ENCODE peak calls at places on chromosomes 13 and 19, in seven cellular contexts. H, I, Y, U, K, Q and B are unnamed samples.
A peak's percentile ranks its signal among the peaks of the same experiment; 100 is the strongest.

GRCh38 chr13:75803175-75803611 is 167.1 kb downstream of the LMO7 start:
- DNase-seq in H (no peak), I (no peak), U (no peak), Y (no peak), K (no peak), Q (no peak), B (no peak)

GRCh38 chr13:32695602-32696250 is 109.5 kb downstream of the PDS5B start:
- DNase-seq in Y (no peak), H (no peak), K (no peak), Q (no peak), I (no peak), U (no peak), B (no peak)

GRCh38 chr19:10419200-10419645 is 1.1 kb upstream of the PDE4A start:
- DNase-seq in Q (peak; percentile 42), U (no peak), I (no peak), K (peak; percentile 43), H (no peak), Y (no peak), B (no peak)

GRCh38 chr13:41548870-41549269 is 91.5 kb downstream of the RGCC start:
- DNase-seq in H (no peak), U (no peak), Q (no peak), Y (no peak), K (no peak), I (no peak), B (no peak)

GRCh38 chr19:8575467-8575997 is 1.7 kb downstream of the MYO1F start:
- DNase-seq in Q (no peak), I (no peak), K (no peak), H (peak; percentile 56), U (no peak), Y (no peak), B (no peak)

GRCh38 chr13:109401307-109401706 is 385.1 kb downstream of the IRS2 start:
- DNase-seq in Q (no peak), H (no peak), U (no peak), I (no peak), K (no peak), Y (no peak), B (no peak)

GRCh38 chr19:7257148-7258041 is 36.8 kb downstream of the INSR start:
- DNase-seq in K (no peak), Y (peak; percentile 72), H (peak; percentile 73), I (no peak), U (no peak), Q (no peak), B (no peak)

GRCh38 chr13:31595568-31595967 is 143.8 kb upstream of the RXFP2 start:
- DNase-seq in U (no peak), K (no peak), I (no peak), Y (no peak), Q (no peak), H (peak; percentile 74), B (no peak)

GRCh38 chr13:44955421-44955820 is 33.9 kb downstream of the NUFIP1 start:
- DNase-seq in K (no peak), Q (no peak), U (no peak), I (peak; percentile 90), H (no peak), Y (no peak), B (no peak)

GRCh38 chr19:5612891-5613290 is 9.7 kb downstream of the SAFB2 start:
- DNase-seq in Q (no peak), Y (no peak), I (peak; percentile 65), H (no peak), K (no peak), U (no peak), B (no peak)

GRCh38 chr19:49666120-49666444 is 349 bp downstream of the BCL2L12 start:
- DNase-seq in Y (no peak), U (no peak), K (no peak), H (peak; percentile 30), I (no peak), Q (no peak), B (no peak)

GRCh38 chr13:71021810-71022422 is 845.1 kb downstream of the DACH1 start:
- DNase-seq in I (no peak), U (no peak), K (no peak), Q (peak; percentile 12), H (no peak), Y (no peak), B (no peak)

GRCh38 chr19:42122691-42123607 is 9.3 kb downstream of the POU2F2 start:
- DNase-seq in H (no peak), Q (no peak), K (no peak), Y (no peak), I (no peak), U (no peak), B (no peak)

GRCh38 chr19:43672061-43672679 is 2.2 kb upstream of the PLAUR start:
- DNase-seq in U (no peak), Y (no peak), K (no peak), H (no peak), I (no peak), Q (no peak), B (no peak)

GRCh38 chr19:57398868-57399267 is 9.2 kb downstream of the ZNF548 start:
- DNase-seq in H (no peak), Y (no peak), Q (no peak), U (no peak), I (no peak), K (no peak), B (no peak)

GRCh38 chr19:33771308-33772101 is 25.2 kb upstream of the KCTD15 start:
- DNase-seq in I (peak; percentile 74), Y (no peak), U (peak; percentile 22), H (peak; percentile 47), K (peak; percentile 86), Q (peak; percentile 91), B (peak; percentile 84)

GRCh38 chr13:102721800-102722231 is 27.0 kb upstream of the METTL21C start:
- DNase-seq in K (no peak), Q (no peak), U (no peak), H (peak; percentile 95), I (no peak), Y (no peak), B (no peak)

GRCh38 chr19:8208119-8208709 is 956 bp upstream of the CERS4 start:
- DNase-seq in I (peak; percentile 29), Y (no peak), Q (peak; percentile 15), H (no peak), U (no peak), K (no peak), B (peak; percentile 14)

GRCh38 chr19:15107056-15108010 is at the start of gene SYDE1:
- DNase-seq in I (peak; percentile 31), H (peak; percentile 45), Y (no peak), K (no peak), Q (peak; percentile 62), U (no peak), B (peak; percentile 49)

GRCh38 chr13:35144496-35144895 is 202.4 kb downstream of the NBEA start:
- DNase-seq in Y (no peak), H (peak; percentile 5), Q (no peak), I (no peak), K (no peak), U (no peak), B (no peak)

GRCh38 chr19:39082745-39083598 is 1.2 kb upstream of the ACP7 start:
- DNase-seq in U (no peak), I (no peak), H (no peak), Q (no peak), Y (no peak), K (no peak), B (no peak)

GRCh38 chr19:6616011-6616410 is 25.1 kb upstream of the CD70 start:
- DNase-seq in H (peak; percentile 49), I (no peak), Q (no peak), U (no peak), K (no peak), Y (no peak), B (no peak)

GRCh38 chr19:10503002-10503789 is at the start of gene KEAP1:
- DNase-seq in H (no peak), Y (no peak), Q (peak; percentile 55), K (peak; percentile 57), U (no peak), I (peak; percentile 38), B (peak; percentile 41)

GRCh38 chr13:39729161-39729560 is 73.7 kb downstream of the COG6 start:
- DNase-seq in U (no peak), I (no peak), Y (no peak), K (no peak), Q (no peak), H (peak; percentile 5), B (no peak)

GRCh38 chr19:55503447-55504251 is 15.4 kb downstream of the SSC5D start:
- DNase-seq in I (peak; percentile 93), Y (peak; percentile 89), H (peak; percentile 88), U (no peak), Q (peak; percentile 94), K (peak; percentile 93), B (peak; percentile 92)
- TF ChIP-seq CTCF in I (peak; percentile 99), Y (peak; percentile 89), H (peak; percentile 73), U (peak; percentile 93), Q (peak; percentile 98), K (peak; percentile 90), B (peak; percentile 99)

GRCh38 chr13:110593430-110594130 is 21.8 kb upstream of the NAXD start:
- DNase-seq in I (peak; percentile 27), Q (no peak), K (peak; percentile 37), H (peak; percentile 75), U (no peak), Y (peak; percentile 50), B (no peak)
- TF ChIP-seq CTCF in I (peak; percentile 81), Q (peak; percentile 57), K (peak; percentile 57), H (peak; percentile 63), U (peak; percentile 55), Y (peak; percentile 48), B (peak; percentile 75)

GRCh38 chr19:44808463-44809371 is at the start of gene BCAM:
- DNase-seq in Y (no peak), Q (peak; percentile 81), U (peak; percentile 35), I (peak; percentile 94), K (peak; percentile 39), H (peak; percentile 50), B (peak; percentile 55)
- TF ChIP-seq CTCF in Y (no peak), Q (no peak), U (no peak), I (no peak), K (no peak), H (no peak), B (no peak)

GRCh38 chr19:45793178-45793564 is 526 bp upstream of the DMWD start:
- DNase-seq in U (no peak), I (no peak), K (no peak), H (no peak), Y (no peak), Q (no peak), B (no peak)

GRCh38 chr19:45790942-45791341 is 1.7 kb downstream of the DMWD start:
- DNase-seq in H (no peak), Y (no peak), I (no peak), U (no peak), K (no peak), Q (no peak), B (no peak)

GRCh38 chr19:45792482-45793177 is at the start of gene DMWD:
- DNase-seq in K (peak; percentile 99), H (peak; percentile 97), U (peak; percentile 96), Q (peak; percentile 100), Y (peak; percentile 98), I (peak; percentile 100), B (peak; percentile 100)

GRCh38 chr19:45791744-45792481 is 732 bp downstream of the DMWD start:
- DNase-seq in K (no peak), I (no peak), H (no peak), Y (no peak), Q (no peak), U (no peak), B (no peak)

DNA sequence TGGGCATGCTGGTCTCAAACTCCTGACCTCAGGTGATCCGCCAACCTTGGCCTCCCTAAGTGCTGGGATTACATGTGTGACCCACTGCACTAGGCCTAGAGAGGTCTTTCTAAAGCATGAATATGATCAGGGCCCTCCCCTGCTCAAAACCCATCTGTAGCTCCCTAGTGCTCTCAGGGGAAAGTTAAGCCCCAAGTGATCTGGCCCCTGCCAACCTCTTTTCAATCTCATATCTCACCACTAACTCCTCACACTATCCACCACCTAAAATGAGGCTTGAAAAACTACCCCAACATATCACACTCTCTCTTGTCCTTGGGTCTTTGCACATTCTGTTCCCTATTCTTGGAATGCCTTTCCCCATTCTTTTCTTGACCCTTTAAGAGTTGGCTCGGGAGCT is 2.0 kb upstream of the DMWD start:
- DNase-seq in H (no peak), Y (no peak), I (no peak), Q (no peak), K (no peak), U (no peak), B (no peak)
- TF ChIP-seq CTCF in H (no peak), Y (no peak), I (no peak), Q (no peak), K (no peak), U (no peak), B (no peak)